ENCODE peak calls at places on chromosome 10, in five cellular contexts. O is fibroblast of pulmonary artery, X is endodermal cell, R is Ammon's horn, Z is skeletal muscle cell. L is an unnamed sample.

GRCh38 chr10:43206391-43207235 is 60.3 kb downstream of the RASGEF1A start:
- DNase-seq in Z (no peak), X (peak; percentile 41), R (no peak), O (no peak), L (no peak)

GRCh38 chr10:101829561-101830315 is 11.5 kb upstream of the OGA start:
- DNase-seq in R (no peak), O (no peak), Z (no peak), X (peak; percentile 94), L (no peak)

GRCh38 chr10:44847110-44847509 is 64.0 kb upstream of the TMEM72 start:
- DNase-seq in O (no peak), X (no peak), Z (no peak), R (no peak), L (no peak)

GRCh38 chr10:590721-591120 is 98.7 kb downstream of the DIP2C start:
- DNase-seq in O (no peak), Z (no peak), X (no peak), R (no peak), L (no peak)

GRCh38 chr10:110865184-110865803 is 6.4 kb upstream of the PDCD4 start:
- DNase-seq in Z (peak; percentile 67), R (no peak), X (no peak), O (peak; percentile 28), L (peak; percentile 55)

GRCh38 chr10:33215635-33216034 is 118.8 kb downstream of the NRP1 start:
- DNase-seq in R (no peak), X (no peak), O (peak; percentile 57), Z (no peak), L (no peak)

GRCh38 chr10:21488246-21488953 is 37.1 kb downstream of the SKIDA1 start:
- DNase-seq in O (peak; percentile 37), Z (peak; percentile 61), R (no peak), X (peak; percentile 23), L (no peak)

GRCh38 chr10:17510242-17510908 is 56.0 kb upstream of the ST8SIA6 start:
- DNase-seq in O (no peak), Z (no peak), X (no peak), R (no peak), L (no peak)

GRCh38 chr10:15748137-15748536 is 28.4 kb upstream of the ITGA8 start:
- DNase-seq in R (no peak), O (no peak), Z (no peak), X (no peak), L (no peak)

GRCh38 chr10:114173680-114174461 is at the start of gene CCDC186:
- DNase-seq in Z (peak; percentile 64), R (peak; percentile 96), X (peak; percentile 99), O (peak; percentile 87), L (peak; percentile 87)

GRCh38 chr10:127117125-127117524 is 79.3 kb downstream of the INSYN2A start:
- DNase-seq in X (peak; percentile 93), R (peak; percentile 18), Z (peak; percentile 14), O (peak; percentile 69), L (peak; percentile 45)

GRCh38 chr10:4663162-4663992 is 162.6 kb upstream of the AKR1E2 start:
- DNase-seq in X (peak; percentile 62), O (peak; percentile 99), Z (peak; percentile 99), R (peak; percentile 63), L (peak; percentile 98)

GRCh38 chr10:59585046-59585700 is 124.5 kb downstream of the SLC16A9 start:
- DNase-seq in R (peak; percentile 70), X (no peak), Z (no peak), O (peak; percentile 36), L (peak; percentile 61)

L was measured in HT1080.